ENCODE peak calls at places on chromosomes 11 and 22, in five cellular contexts. G is stomach, U is breast epithelium, P is suprapubic skin, N is prostate gland. J is an unnamed sample.

GRCh38 chr11:46345131-46345597 is 2.1 kb upstream of the DGKZ start:
- DNase-seq in P (no peak), G (no peak), N (peak; percentile 67), U (no peak), J (no peak)

GRCh38 chr11:36240178-36240577 is 49.0 kb downstream of the COMMD9 start:
- DNase-seq in N (no peak), G (no peak), U (no peak), P (no peak), J (no peak)

GRCh38 chr11:8293171-8293570 is 29.5 kb upstream of the LMO1 start:
- DNase-seq in P (no peak), N (no peak), G (no peak), U (no peak), J (peak; percentile 83)

GRCh38 chr11:110679323-110679980 is 32.8 kb downstream of the ARHGAP20 start:
- DNase-seq in N (no peak), U (no peak), G (no peak), P (no peak), J (no peak)

GRCh38 chr11:122711831-122712378 is 56.4 kb downstream of the UBASH3B start:
- DNase-seq in U (no peak), N (no peak), G (no peak), P (no peak), J (no peak)

GRCh38 chr11:112901904-112902303 is 59.3 kb upstream of the NCAM1 start:
- DNase-seq in P (no peak), U (no peak), G (no peak), N (no peak), J (no peak)

GRCh38 chr11:746289-747175 is 732 bp upstream of the TALDO1 start:
- DNase-seq in N (no peak), P (no peak), G (no peak), U (no peak), J (no peak)

GRCh38 chr22:22884888-22885840 is 2.5 kb upstream of the IGLL5 start:
- DNase-seq in U (no peak), P (no peak), G (no peak), N (no peak), J (peak; percentile 94)

DNA sequence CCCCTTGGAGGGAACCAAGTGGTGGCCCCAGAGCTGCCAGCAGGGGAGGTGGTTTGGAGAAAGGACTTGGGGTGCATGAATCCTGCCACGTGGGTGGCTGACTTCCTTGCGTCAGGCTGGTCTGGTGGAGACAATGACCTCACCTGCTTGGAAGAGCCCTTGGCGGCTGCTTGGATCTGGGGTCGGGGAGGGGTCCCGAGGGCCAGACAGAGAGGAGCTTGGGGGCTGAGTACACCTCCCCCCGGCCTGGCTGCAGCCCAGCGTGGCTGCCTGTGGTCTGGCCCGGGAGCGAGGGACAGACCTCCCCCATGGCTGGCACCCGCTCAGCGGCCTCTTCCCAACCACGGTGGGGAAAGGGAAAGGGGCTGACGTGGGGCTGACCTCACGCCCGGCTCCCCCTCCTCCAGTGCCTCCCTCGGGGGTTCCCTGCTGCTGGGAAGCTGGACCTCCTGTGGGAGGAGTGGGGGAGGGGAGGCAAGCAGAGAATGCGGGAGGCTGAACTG is 13.8 kb downstream of the LIF start:
- DNase-seq in U (no peak), N (no peak), P (no peak), G (no peak), J (no peak)
- H3K4me1 ChIP-seq in U (peaks cover 8% of the 10 kb centered on the region), N (no peaks in the 10 kb centered on the region), P (peaks cover 19% of the 10 kb centered on the region), G (peaks cover 17% of the 10 kb centered on the region), J (peaks cover 19% of the 10 kb centered on the region)

GRCh38 chr22:44159811-44160210 is 20.9 kb upstream of the PARVG start:
- DNase-seq in U (no peak), P (no peak), G (no peak), N (no peak), J (no peak)
- TF ChIP-seq POLR2AphosphoS5 in U (no peak), P (no peak), G (no peak), N (no peak), J (no peak)

DNA sequence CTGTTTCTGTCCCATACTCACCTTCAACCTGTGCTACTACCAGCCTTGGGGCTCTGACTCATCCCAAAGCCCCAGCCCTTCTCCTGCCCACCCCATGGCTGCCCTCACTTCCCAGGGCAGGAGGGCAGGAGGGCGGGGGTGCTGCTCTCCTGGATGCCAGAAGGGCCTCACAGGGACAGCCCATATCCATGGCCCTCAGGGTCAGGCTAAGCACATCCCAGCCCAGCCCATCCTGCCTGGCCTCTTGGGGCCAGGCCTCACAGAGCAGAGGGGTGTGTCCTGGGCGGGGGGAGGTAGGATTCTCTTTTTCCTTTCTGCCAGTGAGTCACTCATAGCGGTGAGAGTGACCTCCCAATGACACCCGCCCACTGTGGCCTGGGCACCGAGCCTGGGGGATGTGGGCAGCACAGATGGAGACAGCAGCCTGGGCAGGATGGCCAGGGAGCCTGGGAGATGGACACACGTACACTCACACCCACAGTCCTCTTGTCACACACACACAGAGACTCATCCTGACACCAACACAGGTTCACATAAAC is 2.4 kb downstream of the LTBP3 start:
- DNase-seq in G (no peak), N (no peak), U (no peak), P (peak; percentile 86), J (no peak)
- H3K4me1 ChIP-seq in G (peaks cover 91% of the 10 kb centered on the region), N (peaks cover 13% of the 10 kb centered on the region), U (peaks cover 33% of the 10 kb centered on the region), P (peaks cover 90% of the 10 kb centered on the region), J (peaks cover 72% of the 10 kb centered on the region)

DNA sequence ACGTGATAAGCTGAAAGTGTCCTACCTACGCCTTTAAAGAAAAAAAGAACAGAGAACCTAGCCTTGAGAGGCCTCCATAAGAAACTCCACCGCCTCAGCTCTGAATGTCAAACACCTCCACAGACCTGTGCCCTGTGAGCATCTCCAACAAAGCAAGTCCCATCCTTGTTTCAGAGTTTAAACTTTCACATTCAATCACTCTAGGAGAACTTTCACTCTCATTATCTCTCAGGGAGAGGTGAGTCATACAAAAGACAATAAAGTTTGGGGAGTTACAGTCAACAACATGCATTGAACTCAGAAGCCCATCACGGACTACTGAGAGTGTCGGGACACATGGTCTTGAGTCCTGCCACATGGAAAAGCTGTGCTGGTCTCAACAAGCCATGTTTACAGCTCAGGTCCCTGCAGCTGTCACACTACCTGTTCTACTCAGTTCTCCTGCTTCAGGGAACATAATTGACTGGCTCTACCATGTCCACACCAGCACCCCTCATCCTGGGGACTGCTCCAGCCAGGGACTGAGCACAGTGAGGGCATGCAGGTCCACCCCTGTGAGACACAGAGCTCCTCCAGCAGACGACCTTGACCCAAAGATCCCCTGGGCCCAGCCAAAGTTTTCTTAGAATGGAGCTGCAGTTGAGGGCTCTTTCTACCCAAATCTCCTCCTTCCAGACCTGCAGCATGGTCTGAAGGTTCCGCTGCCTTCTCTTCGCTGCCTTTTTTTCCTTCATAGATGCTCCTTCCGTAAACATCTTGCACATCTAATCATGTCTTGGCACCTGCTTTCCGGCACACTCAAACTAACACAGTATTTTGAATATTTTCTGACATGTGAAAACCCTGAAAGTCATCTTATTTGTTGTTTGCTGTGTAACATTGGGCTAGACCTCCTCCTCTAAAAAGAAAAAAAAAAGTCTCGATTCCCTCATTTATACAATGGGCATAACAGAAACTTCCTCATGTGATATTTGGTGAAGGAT is 114.9 kb downstream of the ETS1 start:
- DNase-seq in P (no peak), U (no peak), G (no peak), N (no peak), J (no peak)
- TF ChIP-seq POLR2AphosphoS5 in P (no peak), U (no peak), G (no peak), N (no peak), J (no peak)

J was measured in vagina.